ENCODE peak calls at places on chromosomes 4 and X, in five cellular contexts. K is mammary epithelial cell, J is right lobe of liver, X is endodermal cell, F is dorsolateral prefrontal cortex. B is an unnamed sample.

GRCh38 chr4:67198757-67199156 is 346.5 kb downstream of the CENPC start:
- DNase-seq in F (no peak), J (no peak), K (peak), X (no peak), B (no peak)

GRCh38 chr4:40119344-40119743 is 62.7 kb downstream of the N4BP2 start:
- DNase-seq in J (no peak), X (no peak), F (no peak), K (no peak), B (no peak)

GRCh38 chr4:45349859-45350258 is 623.5 kb upstream of the GNPDA2 start:
- DNase-seq in X (no peak), K (no peak), J (no peak), F (no peak), B (no peak)

GRCh38 chrX:53594354-53594753 is 92.2 kb downstream of the HUWE1 start:
- DNase-seq in F (no peak), K (no peak), J (no peak), X (no peak), B (no peak)

GRCh38 chr4:60296381-60296780 is 903.7 kb upstream of the ADGRL3 start:
- DNase-seq in F (no peak), X (no peak), K (no peak), J (no peak), B (no peak)

GRCh38 chr4:89283975-89284556 is 23.5 kb downstream of the GPRIN3 start:
- DNase-seq in J (no peak), K (no peak), F (no peak), X (no peak), B (no peak)

GRCh38 chrX:68998716-68999115 is 166.5 kb downstream of the PJA1 start:
- DNase-seq in X (peak), F (no peak), K (peak), J (no peak), B (no peak)

GRCh38 chr4:7850489-7850888 is 89.2 kb downstream of the AFAP1 start:
- DNase-seq in F (no peak), J (no peak), K (no peak), X (no peak), B (no peak)

GRCh38 chr4:140243345-140243753 is 89.4 kb upstream of the MAML3 start:
- DNase-seq in F (no peak), K (no peak), J (no peak), X (no peak), B (no peak)

GRCh38 chr4:111652206-111652605 is 493.0 kb upstream of the FAM241A start:
- DNase-seq in X (no peak), F (no peak), J (no peak), K (no peak), B (no peak)

GRCh38 chr4:67853336-67853735 is 30.5 kb downstream of the TMPRSS11D start:
- DNase-seq in K (no peak), F (no peak), X (no peak), J (no peak), B (no peak)

GRCh38 chrX:31297881-31298280 is 226.0 kb upstream of the FTHL17 start:
- DNase-seq in F (no peak), X (no peak), J (no peak), K (peak), B (no peak)

DNA sequence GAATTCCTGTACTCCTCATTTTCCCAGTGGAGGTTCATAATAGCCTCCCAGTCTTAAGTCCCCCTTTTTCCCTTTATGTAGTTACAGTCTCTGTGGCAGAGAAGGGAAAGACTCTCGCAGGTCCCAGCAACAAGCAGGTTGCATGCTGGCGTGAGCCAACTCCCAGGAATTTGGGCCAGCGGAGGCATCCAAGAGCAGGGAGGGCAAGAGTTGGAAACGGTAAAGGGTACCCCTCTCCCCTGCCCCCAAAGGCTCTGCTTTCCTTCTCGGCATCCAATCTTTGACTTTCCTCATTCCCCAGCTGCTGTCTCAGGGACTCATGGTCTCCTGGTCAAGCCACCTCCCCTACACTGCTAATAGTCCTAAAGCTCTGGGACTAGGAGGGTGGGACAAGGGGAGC is 15.4 kb upstream of the HSFX2 start:
- DNase-seq in J (no peak), K (no peak), F (no peak), X (peak), B (no peak)
- TF ChIP-seq CTCF in J (no peak), K (no peak), F (no peak), X (no peak), B (no peak)

GRCh38 chr4:118968006-118968405 is 79.4 kb downstream of the SYNPO2 start:
- DNase-seq in J (no peak), K (peak), F (no peak), X (peak), B (peak)
- H3K4me3 ChIP-seq in J (no peak), K (no peak), F (no peak), X (no peak), B (no peak)

GRCh38 chr4:2535386-2536192 is 858 bp upstream of the FAM193A start:
- DNase-seq in F (peak), J (peak), K (no peak), X (peak), B (peak)
- TF ChIP-seq CTCF in F (peak), J (no peak), K (no peak), X (peak), B (no peak)

GRCh38 chr4:184824776-184825393 is 883 bp downstream of the ACSL1 start:
- DNase-seq in J (no peak), X (peak), F (no peak), K (peak), B (no peak)

GRCh38 chr4:184825394-184826314 is at the start of gene ACSL1:
- DNase-seq in X (peak), J (peak), F (peak), K (peak), B (peak)

GRCh38 chr4:184822356-184822755 is 3.4 kb downstream of the ACSL1 start:
- DNase-seq in J (no peak), X (no peak), F (no peak), K (no peak), B (no peak)

GRCh38 chr4:184826315-184827266 is 823 bp upstream of the ACSL1 start:
- DNase-seq in K (no peak), J (peak), X (no peak), F (no peak), B (no peak)

GRCh38 chr4:184824081-184824775 is 1.5 kb downstream of the ACSL1 start:
- DNase-seq in F (no peak), K (peak), J (no peak), X (no peak), B (no peak)
- H3K4me3 ChIP-seq in F (peak), K (peak), J (peak), X (peak), B (no peak)

DNA sequence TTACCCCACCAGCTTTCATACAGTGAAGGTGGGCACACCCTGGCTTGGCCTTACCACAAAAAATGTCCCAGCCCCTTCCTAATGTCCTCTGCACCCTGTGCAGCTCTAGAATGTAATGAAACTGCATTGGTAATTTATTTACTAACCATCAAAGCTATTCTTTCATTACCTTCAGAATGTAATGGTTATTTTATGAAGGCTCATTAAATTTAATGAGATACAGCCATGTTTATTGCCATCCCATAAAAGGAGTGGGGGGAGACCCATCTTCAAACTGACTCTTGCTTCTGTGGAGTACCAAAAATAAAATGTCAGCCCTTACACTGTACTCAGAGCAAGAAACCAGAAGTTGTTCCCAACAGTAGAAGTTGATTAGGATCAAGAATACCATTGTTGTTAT is 25.0 kb downstream of the NKX6-1 start:
- DNase-seq in K (no peak), J (no peak), X (no peak), F (no peak), B (no peak)
- TF ChIP-seq CTCF in K (no peak), J (no peak), X (no peak), F (no peak), B (no peak)